ENCODE peak calls at places on chromosomes 3 and 15, in eight cellular contexts. B is CD4-positive, alpha-beta T cell; I is WTC11; R is breast epithelium; H is GM10248; L is brain microvascular endothelial cell; Q is GM13976; U is fibroblast of lung. T is an unnamed sample.
A peak's percentile ranks its signal among the peaks of the same experiment; 100 is the strongest.

GRCh38 chr3:175486255-175486654 is 627.1 kb downstream of the NAALADL2 start:
- DNase-seq in Q (peak; percentile 6), H (no peak), I (no peak), R (no peak), U (no peak), B (no peak), L (no peak), T (no peak)

GRCh38 chr3:72754582-72754981 is 93.7 kb downstream of the SHQ1 start:
- DNase-seq in U (no peak), R (no peak), I (no peak), B (no peak), L (no peak), Q (no peak), H (no peak), T (no peak)

GRCh38 chr3:104873331-104873730 is 493.4 kb upstream of the ALCAM start:
- DNase-seq in L (peak; percentile 80), B (no peak), U (peak; percentile 90), I (no peak), H (no peak), Q (no peak), R (no peak), T (no peak)

GRCh38 chr15:52783191-52783829 is 6.8 kb downstream of the ONECUT1 start:
- DNase-seq in U (no peak), L (no peak), R (no peak), I (peak; percentile 77), B (no peak), Q (no peak), H (no peak), T (peak; percentile 60)

GRCh38 chr3:18046531-18046930 is 304.1 kb upstream of the TBC1D5 start:
- DNase-seq in B (no peak), Q (no peak), I (no peak), L (no peak), U (no peak), H (no peak), R (no peak), T (no peak)

GRCh38 chr3:55721716-55722484 is 234.8 kb upstream of the WNT5A start:
- DNase-seq in R (no peak), H (peak; percentile 32), B (no peak), L (peak; percentile 33), I (peak; percentile 43), U (peak; percentile 27), Q (peak; percentile 17), T (no peak)

GRCh38 chr3:124770341-124771082 is 40.3 kb downstream of the UMPS start:
- DNase-seq in B (no peak), H (no peak), Q (no peak), U (no peak), L (no peak), R (no peak), I (no peak), T (no peak)

GRCh38 chr3:64354221-64354620 is 129.0 kb upstream of the PRICKLE2 start:
- DNase-seq in Q (no peak), B (no peak), H (no peak), L (peak; percentile 70), I (no peak), U (peak; percentile 67), R (no peak), T (no peak)

GRCh38 chr3:139265131-139266016 is 78.4 kb upstream of the MRPS22 start:
- DNase-seq in Q (no peak), H (no peak), I (no peak), R (no peak), B (no peak), L (no peak), U (no peak), T (no peak)

GRCh38 chr3:133292251-133292650 is 107.6 kb upstream of the BFSP2 start:
- DNase-seq in L (no peak), H (no peak), U (no peak), R (no peak), B (no peak), I (no peak), Q (no peak), T (no peak)

GRCh38 chr3:50221413-50222168 is 14.4 kb upstream of the GNAI2 start:
- DNase-seq in Q (no peak), H (no peak), U (no peak), R (no peak), L (no peak), I (peak; percentile 78), B (no peak), T (no peak)

GRCh38 chr15:27587810-27588209 is 511.3 kb downstream of the OCA2 start:
- DNase-seq in L (no peak), I (peak; percentile 90), H (no peak), R (no peak), Q (no peak), B (no peak), U (no peak), T (no peak)

GRCh38 chr15:59237119-59237853 is 30.6 kb downstream of the LDHAL6B start:
- DNase-seq in L (no peak), R (no peak), U (no peak), Q (peak; percentile 59), H (peak; percentile 50), I (no peak), B (no peak), T (no peak)

GRCh38 chr15:81151389-81151788 is 17.3 kb downstream of the CFAP161 start:
- DNase-seq in I (no peak), H (no peak), R (no peak), U (no peak), L (no peak), B (no peak), Q (no peak), T (no peak)

GRCh38 chr15:81155375-81156218 is 21.5 kb downstream of the CFAP161 start:
- DNase-seq in U (peak; percentile 46), B (no peak), L (peak; percentile 39), H (peak; percentile 41), Q (peak; percentile 53), R (no peak), I (no peak), T (no peak)

GRCh38 chr15:81152799-81153198 is 18.7 kb downstream of the CFAP161 start:
- DNase-seq in R (no peak), B (no peak), L (no peak), U (peak; percentile 15), Q (no peak), I (no peak), H (no peak), T (no peak)

GRCh38 chr15:81156324-81156723 is 22.3 kb downstream of the CFAP161 start:
- DNase-seq in H (no peak), Q (no peak), I (no peak), L (no peak), B (no peak), R (no peak), U (no peak), T (no peak)

GRCh38 chr15:81152339-81152738 is 18.3 kb downstream of the CFAP161 start:
- DNase-seq in U (no peak), I (no peak), Q (no peak), R (no peak), H (no peak), L (no peak), B (no peak), T (no peak)
- TF ChIP-seq CTCF in U (no peak), I (no peak), Q (no peak), R (no peak), H (no peak), L (no peak), B (no peak), T (no peak)

GRCh38 chr3:179045719-179046402 is 25.7 kb downstream of the ZMAT3 start:
- DNase-seq in H (peak; percentile 34), R (no peak), I (no peak), U (no peak), B (no peak), L (no peak), Q (peak; percentile 38), T (no peak)

DNA sequence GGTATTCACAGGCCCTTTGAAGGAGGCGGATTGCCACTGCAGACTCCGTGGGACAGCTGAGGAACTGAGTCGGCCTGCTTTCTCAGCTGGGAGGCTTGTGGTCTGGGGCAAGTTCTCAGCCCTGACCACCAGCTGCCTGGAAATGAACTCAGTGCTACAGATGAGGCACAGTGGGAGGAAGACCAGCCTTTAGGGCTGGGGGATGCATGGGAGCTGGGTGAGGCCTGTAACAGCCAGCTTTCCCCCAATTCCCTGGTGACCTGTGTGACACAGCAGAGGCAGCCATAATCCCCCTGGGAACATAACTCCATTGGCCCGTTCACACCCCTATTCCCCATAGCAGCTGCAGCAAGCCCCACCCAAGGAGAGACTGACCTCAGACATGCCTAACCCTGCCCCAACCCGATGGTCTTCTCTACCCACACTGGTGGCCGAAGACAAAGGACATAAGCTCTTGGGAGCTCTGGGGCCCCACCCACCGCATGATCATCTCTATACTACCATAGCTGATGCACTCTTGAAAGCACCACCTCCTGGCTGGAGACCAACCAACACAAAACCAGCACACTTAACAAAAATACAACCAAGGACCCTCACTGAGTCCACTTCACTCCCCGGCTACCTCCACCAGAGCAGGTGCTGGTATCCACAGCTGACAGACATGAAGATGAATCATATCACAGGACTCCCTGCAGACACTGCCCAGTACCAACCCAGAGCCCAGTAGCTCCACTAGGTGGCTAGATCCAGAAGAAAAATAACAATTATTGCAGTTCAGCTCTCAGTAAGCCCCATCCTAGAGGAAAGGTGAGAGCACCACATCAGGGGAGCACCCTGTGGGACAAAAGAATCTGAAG is 24.9 kb downstream of the ZMAT3 start:
- DNase-seq in U (peak; percentile 65), R (no peak), L (peak; percentile 64), I (no peak), H (peak; percentile 47), B (no peak), Q (peak; percentile 49), T (no peak)
- TF ChIP-seq CTCF in U (peak; percentile 4), R (no peak), L (peak; percentile 63), I (no peak), H (no peak), B (no peak), Q (no peak), T (no peak)

GRCh38 chr3:9826815-9827574 is 16.8 kb downstream of the RPUSD3 start:
- DNase-seq in R (no peak), Q (no peak), B (no peak), L (no peak), U (no peak), I (peak; percentile 45), H (no peak), T (no peak)
- TF ChIP-seq CTCF in R (no peak), Q (peak; percentile 21), B (no peak), L (peak; percentile 53), U (peak; percentile 18), I (peak; percentile 69), H (no peak), T (peak; percentile 16)

GRCh38 chr3:172362583-172362982 is 85.7 kb downstream of the GHSR start:
- DNase-seq in B (no peak), R (no peak), I (no peak), U (no peak), L (no peak), H (no peak), Q (no peak), T (no peak)
- TF ChIP-seq CTCF in B (no peak), R (no peak), I (no peak), U (no peak), L (no peak), H (no peak), Q (no peak), T (no peak)

DNA sequence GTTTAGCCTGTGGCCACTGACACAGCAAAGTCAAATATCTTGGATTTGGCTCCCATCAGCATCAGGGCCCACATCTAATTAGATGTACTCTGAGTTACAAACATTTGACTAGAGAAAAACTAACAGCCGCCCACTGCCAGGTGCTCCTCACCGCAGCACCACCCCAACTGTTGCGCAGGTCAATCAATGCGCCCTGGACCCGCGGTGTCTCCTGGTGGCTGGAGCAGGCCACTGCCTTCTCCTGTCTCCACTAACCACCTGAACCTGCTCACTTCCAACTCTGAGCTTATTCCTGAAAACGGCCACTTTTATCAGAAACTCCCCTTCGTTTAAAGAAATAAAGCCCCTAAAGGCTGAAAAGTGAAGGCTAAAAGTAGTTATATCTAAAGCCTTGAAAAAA is 4.3 kb downstream of the RIOX2 start:
- DNase-seq in B (no peak), L (no peak), Q (no peak), U (no peak), H (no peak), I (peak; percentile 52), R (peak; percentile 63), T (no peak)
- TF ChIP-seq CTCF in B (no peak), L (no peak), Q (no peak), U (no peak), H (no peak), I (no peak), R (no peak), T (no peak)

T was measured in upper lobe of right lung.